ENCODE peak calls at places on chromosome X, in eight cellular contexts. X is MG63, D is neural progenitor cell, P is RWPE2, M is WERI-Rb-1, E is lung, V is fibroblast of lung, Z is HAP-1. W is an unnamed sample.

GRCh38 chrX:132127748-132128147 is at the start of gene FRMD7:
- DNase-seq in X (no peak), D (no peak), P (no peak), M (no peak), E (no peak), V (peak; percentile 3), Z (no peak), W (no peak)

GRCh38 chrX:9374537-9374936 is 90.3 kb upstream of the TBL1X start:
- DNase-seq in X (peak; percentile 31), D (no peak), P (no peak), M (no peak), E (no peak), V (peak; percentile 25), Z (no peak), W (no peak)

GRCh38 chrX:153381684-153382532 is 19.2 kb downstream of the PNMA6E start:
- DNase-seq in X (peak; percentile 51), D (peak; percentile 43), P (no peak), M (peak; percentile 66), E (no peak), V (peak; percentile 92), Z (peak; percentile 23), W (peak; percentile 65)

GRCh38 chrX:22141061-22141460 is 108.9 kb downstream of the PHEX start:
- DNase-seq in X (no peak), D (no peak), P (no peak), M (no peak), E (no peak), V (no peak), Z (no peak), W (no peak)

GRCh38 chrX:152897216-152898144 is at the start of gene ZNF185:
- DNase-seq in X (no peak), D (peak; percentile 89), P (peak; percentile 78), M (no peak), E (peak; percentile 68), V (no peak), Z (peak; percentile 74), W (no peak)

GRCh38 chrX:68112321-68112720 is 321.0 kb downstream of the OPHN1 start:
- DNase-seq in X (no peak), D (peak; percentile 4), P (no peak), M (no peak), E (no peak), V (peak; percentile 3), Z (peak; percentile 28), W (no peak)

GRCh38 chrX:78024349-78025108 is 55.1 kb upstream of the PGAM4 start:
- DNase-seq in X (peak; percentile 3), D (peak; percentile 2), P (no peak), M (peak; percentile 14), E (peak; percentile 31), V (peak; percentile 26), Z (peak; percentile 48), W (no peak)

GRCh38 chrX:38220024-38220935 is at the start of gene SRPX:
- DNase-seq in X (peak; percentile 42), D (peak; percentile 67), P (no peak), M (peak; percentile 50), E (no peak), V (peak; percentile 67), Z (peak; percentile 38), W (no peak)

GRCh38 chrX:38206036-38206435 is 14.6 kb downstream of the SRPX start:
- DNase-seq in X (no peak), D (no peak), P (no peak), M (no peak), E (no peak), V (peak; percentile 18), Z (no peak), W (no peak)

GRCh38 chrX:118459494-118459893 is 36.1 kb upstream of the DOCK11 start:
- DNase-seq in X (no peak), D (peak; percentile 36), P (no peak), M (no peak), E (no peak), V (peak; percentile 66), Z (peak; percentile 67), W (no peak)

GRCh38 chrX:28590394-28590793 is 3.1 kb downstream of the IL1RAPL1 start:
- DNase-seq in X (no peak), D (peak; percentile 23), P (no peak), M (no peak), E (no peak), V (peak; percentile 53), Z (peak; percentile 49), W (no peak)

GRCh38 chrX:10090319-10090718 is 66.5 kb upstream of the CLCN4 start:
- DNase-seq in X (no peak), D (no peak), P (no peak), M (no peak), E (no peak), V (no peak), Z (no peak), W (no peak)

GRCh38 chrX:151082077-151082948 is 94.1 kb upstream of the GPR50 start:
- DNase-seq in X (peak; percentile 48), D (peak; percentile 84), P (no peak), M (peak; percentile 77), E (peak; percentile 51), V (peak; percentile 35), Z (peak; percentile 66), W (no peak)

GRCh38 chrX:152821145-152821765 is 9.3 kb downstream of the CETN2 start:
- DNase-seq in X (peak; percentile 19), D (peak; percentile 72), P (no peak), M (peak; percentile 72), E (no peak), V (peak; percentile 25), Z (peak; percentile 38), W (no peak)

GRCh38 chrX:39766085-39766726 is 331.6 kb downstream of the BCOR start:
- DNase-seq in X (no peak), D (no peak), P (no peak), M (no peak), E (no peak), V (no peak), Z (no peak), W (no peak)

GRCh38 chrX:25599061-25599460 is 539.1 kb upstream of the MAGEB18 start:
- DNase-seq in X (no peak), D (no peak), P (no peak), M (no peak), E (no peak), V (peak; percentile 15), Z (no peak), W (no peak)

GRCh38 chrX:68139791-68140190 is 293.5 kb downstream of the OPHN1 start:
- DNase-seq in X (no peak), D (no peak), P (no peak), M (no peak), E (no peak), V (no peak), Z (no peak), W (no peak)

DNA sequence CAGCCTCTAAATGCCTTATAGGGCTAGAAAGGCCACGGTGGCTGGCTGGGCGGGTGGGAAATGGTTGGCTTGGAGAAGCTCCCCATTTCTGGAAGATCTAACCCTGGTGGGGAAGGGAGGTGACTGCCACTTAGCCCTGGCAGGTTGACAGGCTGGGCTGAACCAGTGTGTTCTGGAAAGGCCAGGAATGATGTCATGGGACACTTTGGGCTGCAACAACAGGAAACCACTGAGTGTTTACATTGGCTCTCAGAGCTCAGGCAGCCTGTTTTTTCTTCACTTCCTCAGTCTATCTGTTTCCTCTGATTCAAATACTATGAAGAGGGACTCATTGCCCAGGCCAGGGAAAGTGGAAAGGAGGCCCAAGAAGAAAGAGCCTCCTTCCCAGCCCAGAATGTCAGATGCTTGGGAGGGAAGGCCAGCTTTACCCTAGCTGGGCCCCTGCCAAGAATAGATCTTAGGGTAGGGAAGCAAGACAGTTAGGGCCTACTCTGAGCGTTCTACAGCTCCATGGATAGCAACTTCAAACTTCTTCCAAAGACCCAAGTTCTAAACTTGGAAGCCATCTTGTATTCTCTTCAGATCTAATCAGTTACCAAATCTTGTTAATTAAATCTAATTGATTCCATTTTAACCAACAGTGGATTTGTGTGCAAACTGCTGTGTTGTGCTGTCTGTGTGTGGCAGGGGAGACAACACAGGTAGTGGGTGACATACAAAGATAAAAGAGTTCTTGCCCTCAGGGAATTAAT is 65.7 kb upstream of the MSN start:
- DNase-seq in X (peak; percentile 79), D (no peak), P (no peak), M (no peak), E (peak; percentile 86), V (peak; percentile 90), Z (no peak), W (peak; percentile 59)
- H3K4me3 ChIP-seq in X (no peak overlapping the region), D (no peak overlapping the region), P (no peak overlapping the region), M (no peak overlapping the region), E (no peak overlapping the region), V (no peak overlapping the region), Z (no peak overlapping the region), W (no peak overlapping the region)

DNA sequence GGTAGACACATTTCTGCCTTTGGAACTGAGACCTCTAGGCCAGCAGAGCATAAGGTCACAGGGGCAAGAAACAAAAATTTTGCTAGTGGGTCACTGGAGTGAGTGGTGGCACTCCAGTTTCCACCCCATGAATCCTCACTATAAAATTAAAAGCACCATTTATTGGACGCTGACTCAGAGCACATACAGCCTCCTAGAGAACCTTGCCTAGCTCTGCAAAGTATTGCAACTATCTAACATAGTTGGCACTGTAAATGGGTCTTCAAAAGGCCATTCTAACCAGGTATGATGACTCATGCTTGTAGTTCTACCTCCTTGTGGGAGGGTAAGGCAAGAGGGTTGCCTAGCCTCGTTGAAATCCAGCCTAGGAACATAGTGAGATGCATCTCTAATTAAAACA is 25.1 kb downstream of the RRAGB start:
- DNase-seq in X (no peak), D (no peak), P (no peak), M (no peak), E (no peak), V (no peak), Z (no peak), W (no peak)
- H3K36me3 ChIP-seq in X (no peaks in the 10 kb centered on the region), D (no peaks in the 10 kb centered on the region), P (no peaks in the 10 kb centered on the region), M (peaks cover 3% of the 10 kb centered on the region), E (no peaks in the 10 kb centered on the region), V (peaks cover 1% of the 10 kb centered on the region), Z (peaks cover 7% of the 10 kb centered on the region), W (peaks cover 3% of the 10 kb centered on the region)

GRCh38 chrX:148459343-148459742 is 41.1 kb upstream of the AFF2 start:
- DNase-seq in X (no peak), D (no peak), P (no peak), M (no peak), E (no peak), V (no peak), Z (no peak), W (no peak)
- H3K4me3 ChIP-seq in X (no peak overlapping the region), D (no peak overlapping the region), P (no peak overlapping the region), M (no peak overlapping the region), E (no peak overlapping the region), V (no peak overlapping the region), Z (no peak overlapping the region), W (no peak overlapping the region)

DNA sequence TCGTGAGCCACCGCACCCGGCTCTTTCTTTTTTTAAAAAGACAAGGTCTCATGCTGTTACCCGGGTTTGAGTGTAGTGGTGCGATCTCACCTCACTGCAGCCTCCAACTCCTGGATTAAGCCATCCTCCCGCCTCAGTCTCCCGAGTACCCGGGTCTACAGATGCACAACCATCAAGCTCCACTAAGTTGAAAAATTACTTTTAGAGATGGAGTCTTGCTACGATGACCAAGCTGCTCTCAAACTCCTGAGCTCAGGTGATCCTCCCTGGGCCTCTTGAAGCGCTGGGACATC is 2.0 kb downstream of the SLC25A6 start:
- DNase-seq in X (no peak), D (no peak), P (peak; percentile 21), M (no peak), E (no peak), V (no peak), Z (no peak), W (no peak)
- H3K36me3 ChIP-seq in X (peaks cover 73% of the 10 kb centered on the region), D (peaks cover 6% of the 10 kb centered on the region), P (peaks cover 69% of the 10 kb centered on the region), M (peaks cover 70% of the 10 kb centered on the region), E (peaks cover 45% of the 10 kb centered on the region), V (peaks cover 40% of the 10 kb centered on the region), Z (peaks cover 70% of the 10 kb centered on the region), W (peaks cover 39% of the 10 kb centered on the region)